ENCODE peak calls at places on chromosomes 2 and 18, in nine cellular contexts. W, G, R, V, J, L, P, U and F are unnamed samples.

GRCh38 chr2:72917138-72917874 is at the start of gene EMX1:
- DNase-seq in W (peak; percentile 46), G (no peak), R (no peak), V (peak; percentile 93), J (no peak), L (peak; percentile 81), P (peak; percentile 76), U (peak; percentile 45), F (peak; percentile 69)

GRCh38 chr2:9262671-9263171 is 56.1 kb downstream of the ASAP2 start:
- DNase-seq in W (peak; percentile 41), G (no peak), R (no peak), V (no peak), J (peak; percentile 51), L (no peak), P (no peak), U (no peak), F (no peak)

GRCh38 chr18:25561923-25562322 is 210.0 kb upstream of the ZNF521 start:
- DNase-seq in W (peak; percentile 68), G (no peak), R (no peak), V (no peak), J (peak; percentile 33), L (peak; percentile 33), P (no peak), U (no peak), F (peak; percentile 31)

GRCh38 chr2:239249781-239250180 is 151.0 kb downstream of the HDAC4 start:
- DNase-seq in W (peak; percentile 88), G (peak; percentile 60), R (no peak), V (no peak), J (peak; percentile 93), L (no peak), P (peak; percentile 73), U (no peak), F (peak; percentile 63)

GRCh38 chr18:45951021-45951714 is 16.0 kb downstream of the EPG5 start:
- DNase-seq in W (peak; percentile 90), G (peak; percentile 28), R (no peak), V (no peak), J (peak; percentile 90), L (peak; percentile 22), P (peak; percentile 54), U (peak; percentile 82), F (no peak)

GRCh38 chr2:53407363-53408080 is 360.1 kb upstream of the CHAC2 start:
- DNase-seq in W (no peak), G (no peak), R (no peak), V (no peak), J (peak; percentile 12), L (no peak), P (no peak), U (peak; percentile 85), F (no peak)

GRCh38 chr18:30971338-30971956 is 71.1 kb downstream of the DSC3 start:
- DNase-seq in W (peak; percentile 16), G (no peak), R (no peak), V (no peak), J (peak; percentile 11), L (peak; percentile 70), P (no peak), U (peak; percentile 53), F (no peak)

GRCh38 chr2:53473762-53474161 is 293.8 kb upstream of the CHAC2 start:
- DNase-seq in W (no peak), G (no peak), R (no peak), V (no peak), J (peak; percentile 60), L (no peak), P (no peak), U (no peak), F (no peak)

GRCh38 chr18:67511840-67512239 is 4.7 kb downstream of the DSEL start:
- DNase-seq in W (no peak), G (no peak), R (no peak), V (no peak), J (no peak), L (no peak), P (no peak), U (no peak), F (no peak)

GRCh38 chr2:29010946-29011649 is 30.0 kb downstream of the TOGARAM2 start:
- DNase-seq in W (no peak), G (no peak), R (no peak), V (peak; percentile 52), J (peak; percentile 69), L (peak; percentile 65), P (no peak), U (no peak), F (no peak)

GRCh38 chr2:224173882-224174415 is 134.9 kb upstream of the SERPINE2 start:
- DNase-seq in W (no peak), G (no peak), R (no peak), V (no peak), J (no peak), L (no peak), P (no peak), U (no peak), F (no peak)

GRCh38 chr18:41853280-41853679 is 101.8 kb upstream of the PIK3C3 start:
- DNase-seq in W (no peak), G (no peak), R (no peak), V (no peak), J (no peak), L (no peak), P (no peak), U (no peak), F (no peak)

GRCh38 chr2:174145827-174146226 is 102.5 kb downstream of the OLA1 start:
- DNase-seq in W (peak; percentile 41), G (no peak), R (no peak), V (peak; percentile 47), J (no peak), L (peak; percentile 14), P (no peak), U (peak; percentile 17), F (no peak)

GRCh38 chr18:27964811-27965210 is 212.1 kb downstream of the CDH2 start:
- DNase-seq in W (no peak), G (no peak), R (no peak), V (no peak), J (peak; percentile 4), L (no peak), P (no peak), U (peak; percentile 78), F (no peak)

GRCh38 chr2:240448387-240449274 is 13.2 kb downstream of the GPC1 start:
- DNase-seq in W (no peak), G (no peak), R (no peak), V (no peak), J (no peak), L (no peak), P (no peak), U (no peak), F (no peak)
- TF ChIP-seq CTCF in W (no peak), G (no peak), R (no peak), V (no peak), J (no peak), L (no peak), P (no peak), U (no peak), F (no peak)

DNA sequence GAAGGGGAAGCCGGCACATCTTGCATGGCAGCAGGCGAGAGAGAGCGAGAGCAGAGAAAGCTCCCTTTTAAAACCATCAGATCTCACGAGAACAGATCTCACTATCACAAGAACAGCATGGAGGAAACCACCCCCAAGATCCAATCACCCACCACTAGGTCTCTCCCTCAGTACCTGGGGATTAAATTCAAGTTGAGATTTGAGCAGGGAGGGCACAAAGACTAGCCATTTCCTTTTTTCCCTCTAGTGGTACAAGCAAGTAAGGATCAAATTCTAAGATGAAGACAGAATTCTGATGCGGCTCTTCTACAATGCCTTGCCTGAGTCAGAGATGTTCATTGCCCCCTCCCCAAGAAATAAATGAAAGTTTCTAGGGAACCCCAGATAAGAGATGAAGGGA is 45.6 kb upstream of the ANKRD44 start:
- DNase-seq in W (peak; percentile 12), G (no peak), R (no peak), V (peak; percentile 43), J (no peak), L (no peak), P (no peak), U (no peak), F (no peak)
- TF ChIP-seq CTCF in W (peak; percentile 33), G (no peak), R (no peak), V (peak; percentile 67), J (peak; percentile 29), L (peak; percentile 20), P (no peak), U (peak; percentile 10), F (peak; percentile 51)

GRCh38 chr2:84493494-84493893 is 22.8 kb upstream of the DNAH6 start:
- DNase-seq in W (peak; percentile 84), G (no peak), R (no peak), V (no peak), J (peak; percentile 95), L (peak; percentile 13), P (no peak), U (peak; percentile 33), F (no peak)

GRCh38 chr2:84497285-84497684 is 19.0 kb upstream of the DNAH6 start:
- DNase-seq in W (no peak), G (no peak), R (no peak), V (no peak), J (no peak), L (no peak), P (no peak), U (no peak), F (no peak)

GRCh38 chr2:84494070-84494469 is 22.2 kb upstream of the DNAH6 start:
- DNase-seq in W (peak; percentile 15), G (no peak), R (no peak), V (no peak), J (peak; percentile 78), L (no peak), P (no peak), U (peak; percentile 76), F (no peak)

GRCh38 chr2:84496386-84496785 is 19.9 kb upstream of the DNAH6 start:
- DNase-seq in W (no peak), G (no peak), R (no peak), V (no peak), J (no peak), L (no peak), P (no peak), U (peak; percentile 62), F (no peak)

DNA sequence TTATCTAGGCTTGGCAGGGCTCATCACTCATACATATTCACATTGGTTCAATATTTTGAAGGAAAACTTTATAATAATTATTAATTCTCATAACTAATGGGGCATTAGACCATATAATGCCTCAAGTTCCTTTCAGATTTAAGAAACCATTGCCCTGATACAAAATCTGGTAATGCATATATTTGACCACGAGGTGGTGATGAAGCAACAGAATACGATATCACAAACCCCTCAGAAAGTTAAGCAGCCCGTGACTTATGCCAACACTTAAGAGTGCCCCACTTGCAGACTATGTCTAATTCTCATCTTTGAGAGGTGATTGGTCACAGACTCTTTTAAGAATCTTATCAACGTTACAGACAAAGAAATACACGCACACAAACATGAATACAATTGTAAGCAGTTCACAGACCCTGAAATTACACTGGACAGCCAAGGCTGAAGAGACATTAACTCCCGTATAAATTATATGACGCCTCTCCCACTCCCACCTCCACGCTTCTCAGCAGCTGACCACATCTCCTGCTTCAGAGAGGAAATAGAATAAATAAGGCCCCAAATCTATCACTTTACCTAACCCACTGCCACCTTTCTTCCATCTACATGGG is 20.7 kb upstream of the DNAH6 start:
- DNase-seq in W (peak; percentile 81), G (no peak), R (no peak), V (no peak), J (peak; percentile 78), L (peak; percentile 73), P (no peak), U (peak; percentile 70), F (no peak)
- TF ChIP-seq CTCF in W (peak; percentile 54), G (peak; percentile 57), R (peak; percentile 65), V (peak; percentile 80), J (peak; percentile 76), L (peak; percentile 77), P (peak; percentile 74), U (peak; percentile 41), F (peak; percentile 81)

DNA sequence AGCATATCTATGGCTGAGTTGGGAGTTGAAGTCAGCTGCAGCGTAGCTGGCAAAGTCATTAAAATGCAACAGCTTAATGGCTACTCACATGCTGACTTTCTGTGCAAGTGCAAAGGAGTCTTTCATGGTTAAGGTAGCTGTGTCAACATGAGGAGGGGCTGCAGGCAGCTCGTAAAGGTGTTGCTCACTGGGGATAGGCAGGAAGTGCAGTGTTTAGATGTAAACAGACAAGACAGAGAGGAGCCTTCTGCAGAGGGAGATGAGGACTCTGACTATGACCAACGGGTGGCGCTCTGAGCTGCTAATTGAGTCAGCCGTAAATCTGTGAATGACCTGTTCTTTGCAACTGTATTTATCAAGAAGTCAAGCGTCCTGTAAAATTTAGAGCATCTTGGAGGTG is 22.3 kb upstream of the CAVIN2 start:
- DNase-seq in W (peak; percentile 65), G (no peak), R (no peak), V (peak; percentile 86), J (peak; percentile 30), L (peak; percentile 60), P (no peak), U (peak; percentile 34), F (peak; percentile 81)
- TF ChIP-seq CTCF in W (peak; percentile 29), G (no peak), R (no peak), V (peak; percentile 87), J (peak; percentile 41), L (peak; percentile 51), P (peak; percentile 13), U (peak; percentile 56), F (peak; percentile 55)